ENCODE peak calls at places on chromosome 14, in six cellular contexts. C is OCI-LY7, I is GM12865, Y is cardiac muscle cell, P is body of pancreas, R is keratinocyte. Q is an unnamed sample.
A peak's percentile ranks its signal among the peaks of the same experiment; 100 is the strongest.

GRCh38 chr14:93937519-93937918 is 10.4 kb downstream of the FAM181A start:
- DNase-seq in P (no peak), Y (no peak), R (peak; percentile 100), C (no peak), I (no peak), Q (no peak)

GRCh38 chr14:48005986-48006385 is 330.6 kb upstream of the MDGA2 start:
- DNase-seq in P (no peak), Y (no peak), R (no peak), I (no peak), C (no peak), Q (no peak)

GRCh38 chr14:41606249-41607118 is at the start of gene LRFN5:
- DNase-seq in Y (peak; percentile 65), C (no peak), R (no peak), I (no peak), P (peak; percentile 34), Q (peak; percentile 33)

GRCh38 chr14:84087986-84088531 is 1441.9 kb upstream of the FLRT2 start:
- DNase-seq in P (no peak), C (no peak), Y (peak; percentile 80), R (no peak), I (no peak), Q (peak; percentile 46)

GRCh38 chr14:99688629-99689028 is 4.5 kb downstream of the CYP46A1 start:
- DNase-seq in P (no peak), C (no peak), I (no peak), Y (no peak), R (no peak), Q (no peak)

GRCh38 chr14:99452968-99453367 is 27.7 kb downstream of the SETD3 start:
- DNase-seq in P (no peak), C (no peak), Y (no peak), R (no peak), I (no peak), Q (no peak)

GRCh38 chr14:39218171-39218769 is 15.4 kb upstream of the MIA2 start:
- DNase-seq in P (no peak), R (peak; percentile 52), I (no peak), Y (peak; percentile 60), C (no peak), Q (peak; percentile 75)

GRCh38 chr14:68682166-68683103 is 110.4 kb downstream of the ZFP36L1 start:
- DNase-seq in R (no peak), I (peak; percentile 76), P (no peak), C (peak; percentile 89), Y (peak; percentile 98), Q (peak; percentile 100)

GRCh38 chr14:79842270-79842669 is 369.0 kb downstream of the DIO2 start:
- DNase-seq in Y (peak; percentile 69), P (peak; percentile 39), R (no peak), C (no peak), I (no peak), Q (peak; percentile 70)

GRCh38 chr14:33386771-33387170 is 448.1 kb downstream of the NPAS3 start:
- DNase-seq in P (no peak), I (no peak), R (no peak), C (no peak), Y (peak; percentile 14), Q (no peak)

GRCh38 chr14:70064111-70064885 is 124.5 kb downstream of the SLC8A3 start:
- DNase-seq in C (no peak), P (no peak), Y (peak; percentile 46), R (no peak), I (no peak), Q (no peak)

GRCh38 chr14:65421201-65421981 is 8.9 kb downstream of the FUT8 start:
- DNase-seq in C (no peak), R (no peak), P (no peak), Y (peak; percentile 33), I (no peak), Q (peak; percentile 65)

GRCh38 chr14:99899578-99900178 is 106.5 kb downstream of the EML1 start:
- DNase-seq in C (peak; percentile 35), P (no peak), I (peak; percentile 14), R (no peak), Y (peak; percentile 52), Q (peak; percentile 69)

GRCh38 chr14:67480011-67480410 is 8.5 kb downstream of the TMEM229B start:
- DNase-seq in Y (no peak), I (no peak), P (no peak), C (peak; percentile 21), R (no peak), Q (no peak)

GRCh38 chr14:89214221-89214965 is 202.6 kb downstream of the FOXN3 start:
- DNase-seq in I (no peak), P (peak; percentile 96), R (no peak), C (no peak), Y (no peak), Q (no peak)

GRCh38 chr14:22887990-22888378 is 5.0 kb downstream of the REM2 start:
- DNase-seq in P (no peak), I (peak; percentile 87), C (peak; percentile 94), Y (no peak), R (no peak), Q (no peak)

GRCh38 chr14:45254771-45255170 is 1.8 kb upstream of the MIS18BP1 start:
- DNase-seq in I (no peak), Y (no peak), R (no peak), P (no peak), C (no peak), Q (no peak)

GRCh38 chr14:37862263-37862662 is 266.8 kb downstream of the TTC6 start:
- DNase-seq in P (no peak), R (no peak), I (no peak), C (no peak), Y (no peak), Q (no peak)

GRCh38 chr14:22159049-22159448 is 430.0 kb downstream of the DAD1 start:
- DNase-seq in I (no peak), C (no peak), R (peak; percentile 76), P (no peak), Y (no peak), Q (no peak)

GRCh38 chr14:21090194-21090939 is 8.1 kb downstream of the ZNF219 start:
- DNase-seq in C (peak; percentile 39), R (no peak), I (no peak), P (peak; percentile 50), Y (peak; percentile 21), Q (no peak)

GRCh38 chr14:54839681-54840080 is 62.9 kb downstream of the GCH1 start:
- DNase-seq in R (no peak), C (no peak), P (peak; percentile 11), I (no peak), Y (peak; percentile 85), Q (peak; percentile 72)

GRCh38 chr14:35851823-35852222 is 25.7 kb downstream of the BRMS1L start:
- DNase-seq in R (no peak), I (no peak), Y (no peak), C (no peak), P (no peak), Q (no peak)

GRCh38 chr14:21092147-21093011 is 6.1 kb downstream of the ZNF219 start:
- DNase-seq in Y (peak; percentile 82), I (peak; percentile 91), R (no peak), P (peak; percentile 91), C (peak; percentile 88), Q (peak; percentile 71)

DNA sequence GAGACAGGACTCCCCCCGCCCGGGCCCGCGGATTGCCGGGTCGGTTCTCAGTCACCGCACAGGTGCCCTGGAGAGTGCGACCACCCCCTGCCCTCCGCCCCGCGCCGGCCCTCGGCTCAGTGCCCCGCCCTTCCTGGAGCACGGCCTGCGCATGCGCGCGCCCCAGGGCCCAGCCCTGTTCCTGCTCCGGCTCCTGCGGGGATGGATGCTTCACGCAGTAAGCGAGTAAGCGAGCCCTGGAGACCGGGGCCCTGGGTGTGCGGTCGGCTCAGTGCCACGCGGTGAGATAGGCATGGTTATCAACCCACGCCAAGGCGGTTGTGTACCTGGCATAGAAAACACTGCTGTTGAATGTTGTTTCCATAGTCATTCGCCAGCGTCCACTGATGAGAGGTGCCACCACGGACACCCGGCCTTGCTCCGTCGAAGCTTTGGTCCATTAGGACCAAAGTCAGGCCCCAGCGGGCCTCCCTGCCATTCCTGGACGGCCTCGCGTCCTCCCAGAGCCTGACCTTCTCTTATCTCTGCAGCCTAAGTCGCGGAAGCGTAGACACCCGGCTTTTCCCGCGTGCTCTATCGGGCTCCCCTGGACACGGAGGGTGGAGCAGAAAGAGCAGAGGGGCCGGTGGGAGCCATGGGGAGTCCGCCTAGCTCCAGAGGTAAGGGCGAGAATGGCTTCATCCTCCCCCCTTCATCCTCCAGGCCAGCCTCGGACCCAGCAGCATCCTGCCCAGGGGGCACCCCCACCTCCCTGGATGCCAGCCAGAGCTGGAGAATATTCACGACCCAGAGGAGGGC is 90.6 kb downstream of the PAPOLA start:
- DNase-seq in P (peak; percentile 63), Y (peak; percentile 53), R (no peak), I (peak; percentile 56), C (no peak), Q (peak; percentile 19)
- H3K4me3 ChIP-seq in P (no peak overlapping the region), Y (peak overlapping the region; percentile 32), R (peak overlapping the region; percentile 66), I (peak overlapping the region; percentile 60), C (no peak overlapping the region), Q (peak overlapping the region; percentile 58)

GRCh38 chr14:101083564-101084435 is 180.3 kb upstream of the RTL1 start:
- DNase-seq in C (no peak), Y (no peak), P (no peak), R (no peak), I (no peak), Q (no peak)
- TF ChIP-seq CTCF in C (no peak), Y (peak; percentile 22), P (no peak), R (peak; percentile 59), I (peak; percentile 8), Q (no peak)

DNA sequence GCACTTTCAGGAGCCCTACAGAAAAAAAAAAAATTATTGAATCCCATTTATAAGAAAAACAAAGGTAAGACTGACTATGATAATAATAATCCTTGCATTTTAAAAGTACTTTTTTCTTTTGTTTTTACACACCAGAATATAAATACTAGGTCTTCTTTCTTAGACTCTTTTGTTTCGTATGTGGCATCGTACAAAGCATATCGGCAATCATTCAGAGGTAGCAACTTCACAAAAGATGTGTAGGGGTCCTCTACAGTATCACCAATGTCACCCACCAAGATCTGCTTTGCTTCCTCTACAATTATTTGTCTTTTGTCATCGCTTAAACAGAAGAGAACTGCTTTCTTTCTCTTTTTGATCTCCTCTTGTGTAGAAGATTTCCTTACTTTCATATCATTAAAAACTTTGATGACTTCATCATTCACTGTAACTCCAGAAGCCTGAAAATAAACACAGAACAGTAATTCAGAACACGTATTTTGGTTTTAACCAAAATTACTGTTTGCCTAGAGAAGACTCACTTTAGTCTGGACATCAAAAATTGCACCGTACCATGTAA is 1.2 kb downstream of the CFL2 start:
- DNase-seq in I (no peak), Y (no peak), P (no peak), C (no peak), R (no peak), Q (no peak)
- H3K4me3 ChIP-seq in I (peak overlapping the region; percentile 85), Y (peak overlapping the region; percentile 55), P (no peak overlapping the region), C (peak overlapping the region; percentile 92), R (peak overlapping the region; percentile 77), Q (peak overlapping the region; percentile 78)

GRCh38 chr14:103697601-103698379 is 17.5 kb downstream of the XRCC3 start:
- DNase-seq in C (no peak), Y (no peak), P (peak; percentile 5), R (no peak), I (no peak), Q (no peak)

GRCh38 chr14:103696027-103696402 is 19.2 kb downstream of the XRCC3 start:
- DNase-seq in P (no peak), I (no peak), C (peak; percentile 48), Y (no peak), R (no peak), Q (no peak)

GRCh38 chr14:103697196-103697595 is 18.1 kb downstream of the XRCC3 start:
- DNase-seq in I (no peak), C (no peak), P (no peak), Y (no peak), R (no peak), Q (no peak)

GRCh38 chr14:103695331-103696026 is 19.8 kb downstream of the XRCC3 start:
- DNase-seq in C (no peak), R (no peak), I (no peak), P (no peak), Y (no peak), Q (no peak)

GRCh38 chr14:103696466-103697071 is 18.7 kb downstream of the XRCC3 start:
- DNase-seq in Y (peak; percentile 62), P (no peak), C (peak; percentile 36), R (no peak), I (no peak), Q (peak; percentile 51)
- TF ChIP-seq CTCF in Y (no peak), P (no peak), C (no peak), R (no peak), I (no peak), Q (no peak)

Q was measured in fibroblast of the aortic adventitia.